ENCODE peak calls at places on chromosomes 3 and 15, in four cellular contexts. A, Q, X and K are unnamed samples. For H3K36me3, the result is how much of the 10 kb centered on the place peaks cover.

GRCh38 chr3:177463863-177464262 is 266.6 kb upstream of the TBL1XR1 start:
- DNase-seq in A (peak), Q (peak), X (no peak), K (peak)

GRCh38 chr15:23564798-23565394 is 578 bp upstream of the MKRN3 start:
- DNase-seq in A (no peak), Q (no peak), X (no peak), K (no peak)

GRCh38 chr3:12716605-12717121 is 42.4 kb downstream of the TMEM40 start:
- DNase-seq in A (peak), Q (peak), X (no peak), K (peak)

GRCh38 chr3:139113231-139113749 is 68.6 kb upstream of the PRR23C start:
- DNase-seq in A (no peak), Q (no peak), X (no peak), K (no peak)

GRCh38 chr3:20066848-20067617 is 26.8 kb downstream of the KAT2B start:
- DNase-seq in A (no peak), Q (peak), X (no peak), K (peak)

GRCh38 chr3:42009456-42009855 is 47.6 kb upstream of the ULK4 start:
- DNase-seq in A (no peak), Q (no peak), X (no peak), K (no peak)

GRCh38 chr3:46399557-46399956 is 7.3 kb downstream of the CCR5AS start:
- DNase-seq in A (peak), Q (no peak), X (no peak), K (no peak)

GRCh38 chr3:32973982-32974381 is 22.5 kb downstream of the CCR4 start:
- DNase-seq in A (peak), Q (peak), X (no peak), K (peak)

GRCh38 chr15:83653639-83654378 is at the start of gene ADAMTSL3:
- DNase-seq in A (no peak), Q (peak), X (no peak), K (peak)

GRCh38 chr3:177772908-177773557 is 575.8 kb upstream of the TBL1XR1 start:
- DNase-seq in A (no peak), Q (no peak), X (no peak), K (no peak)

GRCh38 chr3:67601385-67601784 is 53.0 kb downstream of the SUCLG2 start:
- DNase-seq in A (no peak), Q (no peak), X (no peak), K (peak)

GRCh38 chr3:84987709-84988504 is 29.1 kb downstream of the CADM2 start:
- DNase-seq in A (no peak), Q (no peak), X (no peak), K (no peak)

GRCh38 chr3:19229086-19229485 is 80.8 kb downstream of the KCNH8 start:
- DNase-seq in A (no peak), Q (no peak), X (no peak), K (no peak)

GRCh38 chr3:122099255-122099654 is 44.1 kb downstream of the CD86 start:
- DNase-seq in A (no peak), Q (no peak), X (no peak), K (no peak)

GRCh38 chr15:70264738-70265465 is 167.2 kb upstream of the TLE3 start:
- DNase-seq in A (no peak), Q (no peak), X (no peak), K (no peak)

GRCh38 chr3:33886015-33886414 is 87.6 kb downstream of the PDCD6IP start:
- DNase-seq in A (peak), Q (peak), X (no peak), K (peak)

GRCh38 chr15:36605626-36606263 is 26.3 kb downstream of the CDIN1 start:
- DNase-seq in A (no peak), Q (no peak), X (no peak), K (no peak)

GRCh38 chr3:197592361-197593045 is 36.7 kb upstream of the BDH1 start:
- DNase-seq in A (no peak), Q (no peak), X (no peak), K (no peak)

GRCh38 chr3:380801-381200 is 184.2 kb downstream of the CHL1 start:
- DNase-seq in A (no peak), Q (no peak), X (no peak), K (no peak)

GRCh38 chr3:170738756-170739155 is 131.2 kb downstream of the RPL22L1 start:
- DNase-seq in A (no peak), Q (no peak), X (no peak), K (no peak)

GRCh38 chr15:40769310-40770146 is at the start of gene C15orf62:
- DNase-seq in A (peak), Q (peak), X (no peak), K (no peak)

GRCh38 chr15:36175181-36175750 is 404.2 kb upstream of the CDIN1 start:
- DNase-seq in A (no peak), Q (no peak), X (no peak), K (no peak)

GRCh38 chr15:85963262-85963760 is 116.4 kb upstream of the AGBL1 start:
- DNase-seq in A (no peak), Q (no peak), X (no peak), K (no peak)

GRCh38 chr15:29563112-29563511 is 259.2 kb downstream of the TJP1 start:
- DNase-seq in A (no peak), Q (no peak), X (no peak), K (no peak)

GRCh38 chr15:41258706-41259471 is 27.8 kb downstream of the CHP1 start:
- DNase-seq in A (peak), Q (peak), X (peak), K (peak)

GRCh38 chr15:75206803-75207617 is 5.3 kb downstream of the C15orf39 start:
- DNase-seq in A (no peak), Q (no peak), X (no peak), K (no peak)

GRCh38 chr15:75210867-75211266 is 9.2 kb downstream of the C15orf39 start:
- DNase-seq in A (no peak), Q (no peak), X (no peak), K (no peak)

GRCh38 chr15:75209289-75209676 is 7.6 kb downstream of the C15orf39 start:
- DNase-seq in A (no peak), Q (no peak), X (no peak), K (no peak)

GRCh38 chr15:75207618-75208500 is 6.2 kb downstream of the C15orf39 start:
- DNase-seq in A (no peak), Q (no peak), X (no peak), K (no peak)

DNA sequence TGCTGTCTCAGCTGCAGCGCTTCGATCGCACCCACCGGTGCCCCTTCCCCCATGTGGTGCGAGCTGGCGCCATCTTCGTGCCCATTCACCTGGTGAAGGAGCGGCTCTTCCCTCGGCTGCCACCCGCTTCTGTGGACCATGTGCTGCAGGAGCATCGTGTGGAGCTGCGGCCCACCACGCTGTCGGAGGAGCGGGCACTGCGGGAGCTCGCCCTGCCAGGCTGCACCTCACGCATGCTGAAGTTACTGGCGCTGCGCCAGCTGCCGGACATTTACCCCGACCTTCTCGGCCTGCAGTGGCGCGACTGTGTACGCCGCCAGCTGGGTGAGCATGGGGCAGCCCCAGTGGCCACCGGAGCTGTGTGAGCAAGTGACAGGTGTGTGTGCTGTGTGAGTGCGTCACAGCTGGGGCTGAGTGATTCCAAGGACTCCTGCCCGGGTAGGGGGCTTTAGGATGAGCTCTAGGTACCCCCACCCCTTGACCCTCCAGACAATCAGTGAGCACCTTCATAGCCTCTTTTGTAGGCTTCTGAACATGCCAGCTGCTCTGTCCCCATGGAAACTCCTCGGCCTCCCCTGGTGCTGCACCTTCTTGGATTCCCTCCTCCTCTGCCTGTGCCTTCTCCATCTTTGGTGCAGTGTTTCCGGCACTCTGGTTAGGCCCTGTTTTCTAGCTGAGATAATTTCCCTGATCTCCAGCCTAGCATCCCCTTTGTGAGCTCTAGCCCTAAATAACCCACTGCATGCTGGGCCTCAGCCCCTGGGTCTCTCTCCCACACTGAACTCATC is 7.0 kb downstream of the C15orf39 start:
- DNase-seq in A (no peak), Q (no peak), X (no peak), K (no peak)
- H3K36me3 ChIP-seq in A (half or more), Q (under half), X (half or more), K (half or more)

DNA sequence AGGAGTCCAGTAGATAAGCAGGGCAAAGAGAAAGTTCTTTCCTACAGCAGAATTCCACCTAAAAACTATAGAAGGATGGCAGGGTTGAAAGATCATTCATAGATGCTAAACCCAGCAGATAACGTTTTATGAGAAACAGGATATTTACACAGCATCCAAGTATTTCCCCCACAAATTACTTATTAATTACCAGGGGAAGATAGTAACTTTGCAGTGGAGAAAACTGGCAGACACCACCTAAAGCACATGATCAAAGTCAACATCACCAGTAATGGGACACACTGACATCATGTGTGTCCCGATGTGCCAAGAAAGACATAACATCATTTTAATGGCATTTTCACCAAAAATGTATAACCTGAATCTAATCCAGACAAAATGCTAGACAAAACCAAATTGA is 220.5 kb upstream of the THBS1 start:
- DNase-seq in A (no peak), Q (no peak), X (peak), K (peak)
- H3K9ac ChIP-seq in A (no peak), Q (no peak), X (no peak), K (no peak)

GRCh38 chr3:38008191-38008701 is 17.7 kb downstream of the VILL start:
- DNase-seq in A (no peak), Q (no peak), X (no peak), K (no peak)

GRCh38 chr3:38008971-38009580 is 18.5 kb downstream of the VILL start:
- DNase-seq in A (no peak), Q (no peak), X (no peak), K (no peak)

GRCh38 chr3:38009807-38010591 is 19.4 kb downstream of the VILL start:
- DNase-seq in A (no peak), Q (no peak), X (no peak), K (no peak)

GRCh38 chr3:38007754-38008090 is 17.1 kb downstream of the VILL start:
- DNase-seq in A (no peak), Q (no peak), X (no peak), K (no peak)

GRCh38 chr3:38011111-38011510 is 18.3 kb downstream of the PLCD1 start:
- DNase-seq in A (no peak), Q (no peak), X (no peak), K (no peak)
- H3K36me3 ChIP-seq in A (under half), Q (under half), X (under half), K (half or more)

GRCh38 chr3:126958638-126959085 is 24.3 kb upstream of the PLXNA1 start:
- DNase-seq in A (no peak), Q (no peak), X (no peak), K (no peak)

GRCh38 chr3:126957776-126958637 is 24.9 kb upstream of the PLXNA1 start:
- DNase-seq in A (no peak), Q (no peak), X (no peak), K (no peak)

GRCh38 chr3:126960604-126960995 is 22.3 kb upstream of the PLXNA1 start:
- DNase-seq in A (no peak), Q (no peak), X (no peak), K (no peak)

GRCh38 chr3:126959921-126960603 is 22.9 kb upstream of the PLXNA1 start:
- DNase-seq in A (peak), Q (peak), X (peak), K (peak)

DNA sequence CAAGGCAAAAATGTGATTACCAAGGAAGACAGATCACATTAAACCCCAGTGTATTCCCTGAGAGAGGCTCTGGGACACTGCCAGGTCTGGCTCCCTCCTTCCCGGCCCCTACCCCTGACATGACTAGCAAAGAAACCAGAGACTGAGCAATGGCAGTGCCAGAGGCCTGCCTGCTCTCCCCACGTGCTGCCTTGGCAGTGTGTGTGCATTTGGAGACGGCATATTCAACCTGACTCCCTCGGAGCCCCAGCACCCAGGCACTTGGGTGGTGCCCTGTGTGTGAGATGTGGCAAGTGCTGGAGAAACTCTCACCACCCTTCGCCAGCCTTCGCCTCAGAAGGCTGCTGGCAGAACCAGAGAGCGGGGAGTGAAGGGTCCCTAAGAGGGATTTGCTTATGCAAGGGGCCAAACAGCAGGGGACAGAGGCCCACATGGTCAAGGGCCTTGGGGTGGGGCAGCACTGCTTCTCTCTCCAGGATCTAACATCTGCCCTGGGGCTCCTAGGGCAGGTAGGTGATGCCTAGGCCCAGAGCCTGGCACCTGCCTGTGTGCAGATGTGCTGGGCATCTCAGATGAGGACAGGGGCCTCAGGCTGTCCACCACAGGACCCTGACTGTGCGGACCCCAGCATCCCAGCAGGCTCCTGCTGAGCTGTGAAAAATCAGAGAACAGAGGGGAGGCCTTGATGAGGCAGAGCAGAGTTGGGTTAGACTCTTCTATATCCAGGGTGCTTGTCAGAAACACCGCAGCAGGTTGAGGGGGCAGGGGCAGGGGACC is 23.6 kb upstream of the PLXNA1 start:
- DNase-seq in A (no peak), Q (no peak), X (no peak), K (no peak)
- H3K9ac ChIP-seq in A (no peak), Q (no peak), X (no peak), K (no peak)

GRCh38 chr3:157157836-157158235 is 2.1 kb downstream of the CCNL1 start:
- DNase-seq in A (no peak), Q (no peak), X (no peak), K (peak)
- H3K36me3 ChIP-seq in A (under half), Q (under half), X (under half), K (half or more)

GRCh38 chr15:76339302-76340197 is 3.0 kb downstream of the ISL2 start:
- DNase-seq in A (no peak), Q (peak), X (no peak), K (peak)
- H3K9ac ChIP-seq in A (no peak), Q (no peak), X (peak), K (no peak)